ENCODE peak calls at places on chromosomes 1 and 21, in seven cellular contexts. X is body of pancreas, O is IMR-90, E is right lobe of liver, N is heart left ventricle, R is adrenal gland, G is endothelial cell of umbilical vein. I is an unnamed sample. For H3K4me1, the result is how much of the 10 kb centered on the place peaks cover.

GRCh38 chr21:17903029-17903806 is 84.1 kb upstream of the C21orf91 start:
- DNase-seq in X (no peak), O (peak), E (no peak), N (no peak), R (no peak), G (peak), I (no peak)

GRCh38 chr1:8096105-8097011 is 70.2 kb upstream of the ERRFI1 start:
- DNase-seq in X (no peak), O (peak), E (no peak), N (no peak), R (no peak), G (peak), I (no peak)

GRCh38 chr1:15492572-15492971 is 16.7 kb downstream of the CELA2B start:
- DNase-seq in X (no peak), O (no peak), E (no peak), N (no peak), R (no peak), G (no peak), I (no peak)

GRCh38 chr1:172373864-172374263 is 46.6 kb upstream of the C1orf105 start:
- DNase-seq in X (no peak), O (no peak), E (no peak), N (no peak), R (no peak), G (no peak), I (no peak)

GRCh38 chr1:111880866-111881837 is 108.3 kb downstream of the KCND3 start:
- DNase-seq in X (no peak), O (no peak), E (peak), N (no peak), R (no peak), G (no peak), I (no peak)

GRCh38 chr1:109790735-109791494 is 27.2 kb upstream of the EPS8L3 start:
- DNase-seq in X (no peak), O (peak), E (peak), N (peak), R (peak), G (peak), I (peak)

GRCh38 chr1:246875041-246876026 is 56.4 kb downstream of the AHCTF1 start:
- DNase-seq in X (no peak), O (peak), E (no peak), N (no peak), R (no peak), G (no peak), I (no peak)

GRCh38 chr1:66084442-66084841 is 291.7 kb downstream of the PDE4B start:
- DNase-seq in X (no peak), O (no peak), E (no peak), N (no peak), R (no peak), G (no peak), I (no peak)

GRCh38 chr1:41520951-41521742 is 36.7 kb upstream of the EDN2 start:
- DNase-seq in X (no peak), O (no peak), E (no peak), N (peak), R (no peak), G (no peak), I (no peak)

GRCh38 chr1:173249349-173249748 is 42.2 kb upstream of the TNFSF4 start:
- DNase-seq in X (no peak), O (no peak), E (no peak), N (no peak), R (no peak), G (no peak), I (no peak)

GRCh38 chr1:229070168-229070567 is 200.7 kb upstream of the RAB4A start:
- DNase-seq in X (peak), O (peak), E (peak), N (peak), R (peak), G (peak), I (peak)

GRCh38 chr1:51157411-51157810 is 55.4 kb downstream of the C1orf185 start:
- DNase-seq in X (no peak), O (no peak), E (no peak), N (no peak), R (no peak), G (no peak), I (no peak)

GRCh38 chr1:942864-943533 is 16.1 kb downstream of the NOC2L start:
- DNase-seq in X (peak), O (peak), E (no peak), N (no peak), R (peak), G (no peak), I (no peak)

GRCh38 chr1:102970496-102971078 is 137.7 kb downstream of the COL11A1 start:
- DNase-seq in X (peak), O (peak), E (no peak), N (no peak), R (peak), G (peak), I (no peak)

GRCh38 chr1:117365350-117366280 is 1.6 kb upstream of the MAN1A2 start:
- DNase-seq in X (no peak), O (peak), E (no peak), N (no peak), R (no peak), G (no peak), I (peak)

GRCh38 chr1:62882161-62882560 is 98.2 kb downstream of the ATG4C start:
- DNase-seq in X (no peak), O (no peak), E (no peak), N (no peak), R (no peak), G (no peak), I (no peak)

GRCh38 chr1:234827181-234827580 is 217.2 kb upstream of the IRF2BP2 start:
- DNase-seq in X (no peak), O (no peak), E (no peak), N (no peak), R (no peak), G (peak), I (no peak)

GRCh38 chr1:173590557-173590956 is 12.3 kb downstream of the SLC9C2 start:
- DNase-seq in X (no peak), O (no peak), E (no peak), N (no peak), R (no peak), G (no peak), I (no peak)

GRCh38 chr1:12452262-12452661 is 165.7 kb downstream of the DHRS3 start:
- DNase-seq in X (no peak), O (no peak), E (no peak), N (no peak), R (no peak), G (no peak), I (no peak)
- H3K4me1 ChIP-seq in X (half or more), O (under half), E (under half), N (under half), R (under half), G (half or more), I (half or more)

GRCh38 chr1:45803299-45803780 is at the start of gene MAST2:
- DNase-seq in X (peak), O (peak), E (peak), N (peak), R (peak), G (peak), I (peak)

GRCh38 chr1:45802343-45803298 is 791 bp upstream of the MAST2 start:
- DNase-seq in X (peak), O (peak), E (peak), N (peak), R (peak), G (peak), I (peak)

GRCh38 chr1:45806129-45806528 is 2.7 kb downstream of the MAST2 start:
- DNase-seq in X (no peak), O (no peak), E (no peak), N (no peak), R (no peak), G (no peak), I (no peak)

GRCh38 chr1:45800899-45801298 is 2.5 kb upstream of the MAST2 start:
- DNase-seq in X (no peak), O (no peak), E (no peak), N (no peak), R (no peak), G (no peak), I (no peak)

GRCh38 chr1:45804671-45804973 is 1.2 kb downstream of the MAST2 start:
- DNase-seq in X (no peak), O (no peak), E (no peak), N (no peak), R (no peak), G (peak), I (no peak)
- TF ChIP-seq POLR2A in X (no peak), O (no peak), E (no peak), N (no peak), R (no peak), G (no peak), I (no peak)

GRCh38 chr1:72284084-72284397 is 1.7 kb upstream of the NEGR1 start:
- DNase-seq in X (no peak), O (no peak), E (no peak), N (no peak), R (no peak), G (no peak), I (no peak)
- H3K4me3 ChIP-seq in X (peak), O (peak), E (peak), N (peak), R (peak), G (peak), I (peak)

DNA sequence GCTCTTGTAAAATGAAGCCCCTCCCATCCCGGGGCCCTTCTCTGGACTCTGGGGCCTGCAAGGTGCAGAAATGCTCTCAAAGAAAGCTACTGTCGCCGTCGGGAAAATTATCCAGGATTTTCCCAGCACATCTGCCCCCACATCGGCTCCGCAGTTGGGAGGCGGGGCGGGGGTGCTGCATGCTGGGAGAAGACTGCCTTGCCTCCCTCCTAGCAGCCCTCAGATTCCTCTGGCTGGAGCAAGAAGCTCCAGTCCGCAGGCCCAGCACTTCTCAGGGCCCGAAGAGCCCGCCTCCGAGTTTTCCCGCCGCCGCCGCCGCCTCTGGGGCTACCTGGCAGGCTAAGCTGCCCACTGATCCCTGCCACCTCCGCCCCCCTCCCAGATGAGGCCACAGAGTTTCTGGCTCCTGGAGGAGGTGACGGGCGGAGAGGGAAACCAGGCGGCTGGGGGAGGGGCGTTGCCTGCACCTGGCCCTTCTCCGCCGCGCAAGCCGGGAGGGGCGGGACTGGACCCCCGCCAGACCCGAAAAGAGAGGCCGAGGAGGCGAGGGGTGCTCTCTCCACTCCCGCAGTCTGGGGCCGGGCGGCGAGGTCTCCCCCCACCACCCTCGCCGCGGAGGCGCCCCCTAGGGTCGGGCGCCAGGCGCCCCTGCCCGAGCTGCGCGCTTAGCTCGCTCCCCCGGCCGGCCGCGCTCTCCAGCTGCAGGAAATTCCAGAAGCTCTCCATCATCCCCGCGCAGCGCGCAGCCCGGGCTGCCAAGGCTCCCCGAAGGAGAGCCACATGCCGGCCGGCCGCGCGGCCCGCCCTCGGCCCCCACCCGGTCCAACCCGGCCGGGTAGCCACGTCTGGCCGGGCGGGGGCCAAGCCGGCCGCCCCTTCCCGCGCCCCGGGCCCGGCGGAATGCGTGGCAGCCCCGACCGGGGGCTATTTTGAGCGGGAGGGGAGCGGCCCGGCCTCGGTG is 28.8 kb downstream of the AHDC1 start:
- DNase-seq in X (peak), O (peak), E (peak), N (peak), R (peak), G (peak), I (peak)
- H3K4me1 ChIP-seq in X (half or more), O (half or more), E (under half), N (under half), R (half or more), G (under half), I (half or more)